ENCODE peak calls at places on chromosomes 12 and 14, in ten cellular contexts. Z, T, S, J, C, G, L, P, Q and M are unnamed samples.
A peak's percentile ranks its signal among the peaks of the same experiment; 100 is the strongest.

GRCh38 chr14:91997492-91997891 is 42.4 kb downstream of the TRIP11 start:
- DNase-seq in Z (no peak), T (no peak), S (no peak), J (peak; percentile 18), C (no peak), G (no peak), L (no peak), P (no peak), Q (no peak), M (no peak)

GRCh38 chr12:95836185-95836609 is 22.6 kb upstream of the SNRPF start:
- DNase-seq in Z (no peak), T (no peak), S (no peak), J (peak; percentile 76), C (peak; percentile 43), G (no peak), L (no peak), P (no peak), Q (no peak), M (no peak)

GRCh38 chr12:109910969-109911348 is 10.9 kb downstream of the TCHP start:
- DNase-seq in Z (no peak), T (peak; percentile 77), S (no peak), J (no peak), C (peak; percentile 81), G (no peak), L (no peak), P (peak; percentile 75), Q (no peak), M (peak; percentile 25)

GRCh38 chr12:32891956-32892355 is 4.6 kb downstream of the PKP2 start:
- DNase-seq in Z (no peak), T (peak; percentile 49), S (no peak), J (no peak), C (peak; percentile 43), G (no peak), L (no peak), P (no peak), Q (no peak), M (no peak)

GRCh38 chr12:74646831-74647230 is 109.2 kb downstream of the ATXN7L3B start:
- DNase-seq in Z (no peak), T (no peak), S (no peak), J (no peak), C (no peak), G (no peak), L (no peak), P (no peak), Q (no peak), M (no peak)

GRCh38 chr12:111037047-111037446 is 116.7 kb upstream of the MYL2 start:
- DNase-seq in Z (no peak), T (no peak), S (no peak), J (no peak), C (no peak), G (no peak), L (no peak), P (no peak), Q (no peak), M (no peak)

GRCh38 chr14:101289230-101289690 is 272.0 kb upstream of the DIO3 start:
- DNase-seq in Z (no peak), T (no peak), S (no peak), J (no peak), C (no peak), G (no peak), L (no peak), P (no peak), Q (no peak), M (no peak)

GRCh38 chr12:95548056-95548538 is 3.2 kb downstream of the USP44 start:
- DNase-seq in Z (peak; percentile 18), T (peak; percentile 84), S (peak; percentile 39), J (peak; percentile 17), C (no peak), G (no peak), L (peak; percentile 43), P (peak; percentile 83), Q (no peak), M (peak; percentile 30)

DNA sequence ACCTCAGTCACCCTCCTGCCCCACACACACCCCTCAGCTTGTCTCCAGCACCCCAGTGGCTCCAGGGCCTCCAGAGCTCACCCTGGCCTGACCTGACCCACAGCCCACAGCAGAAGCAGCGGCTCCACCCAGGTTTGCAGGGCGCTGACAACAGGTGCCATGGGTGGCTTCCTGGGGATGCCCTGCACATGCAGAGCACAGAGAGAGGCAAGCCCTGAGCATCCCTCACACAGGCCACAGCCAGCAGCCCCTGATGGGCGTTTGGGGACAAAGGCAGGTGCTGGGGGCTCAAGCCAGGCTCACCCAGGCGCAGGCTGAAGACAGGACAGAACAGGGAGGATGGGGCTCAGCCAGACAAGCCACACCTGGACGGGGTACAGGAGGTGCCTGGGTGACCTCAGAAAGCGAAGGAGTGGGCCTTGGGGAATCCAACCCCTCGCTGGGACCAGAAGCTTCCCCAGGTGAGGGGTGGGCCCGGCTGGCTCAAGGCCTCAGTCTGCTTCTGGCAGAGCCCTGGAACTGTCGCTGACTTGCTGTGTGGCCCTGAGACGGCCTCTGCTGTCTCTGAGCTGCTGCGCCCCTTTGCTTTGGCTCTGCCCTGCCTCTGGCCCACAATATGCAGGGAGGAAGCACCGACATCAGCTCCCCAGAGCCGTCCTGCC is 10.6 kb downstream of the ARL6IP4 start:
- DNase-seq in Z (no peak), T (no peak), S (no peak), J (no peak), C (no peak), G (no peak), L (peak; percentile 37), P (no peak), Q (no peak), M (no peak)
- TF ChIP-seq CTCF in Z (no peak), T (no peak), S (no peak), J (no peak), C (no peak), G (no peak), L (no peak), P (no peak), Q (no peak), M (no peak)

DNA sequence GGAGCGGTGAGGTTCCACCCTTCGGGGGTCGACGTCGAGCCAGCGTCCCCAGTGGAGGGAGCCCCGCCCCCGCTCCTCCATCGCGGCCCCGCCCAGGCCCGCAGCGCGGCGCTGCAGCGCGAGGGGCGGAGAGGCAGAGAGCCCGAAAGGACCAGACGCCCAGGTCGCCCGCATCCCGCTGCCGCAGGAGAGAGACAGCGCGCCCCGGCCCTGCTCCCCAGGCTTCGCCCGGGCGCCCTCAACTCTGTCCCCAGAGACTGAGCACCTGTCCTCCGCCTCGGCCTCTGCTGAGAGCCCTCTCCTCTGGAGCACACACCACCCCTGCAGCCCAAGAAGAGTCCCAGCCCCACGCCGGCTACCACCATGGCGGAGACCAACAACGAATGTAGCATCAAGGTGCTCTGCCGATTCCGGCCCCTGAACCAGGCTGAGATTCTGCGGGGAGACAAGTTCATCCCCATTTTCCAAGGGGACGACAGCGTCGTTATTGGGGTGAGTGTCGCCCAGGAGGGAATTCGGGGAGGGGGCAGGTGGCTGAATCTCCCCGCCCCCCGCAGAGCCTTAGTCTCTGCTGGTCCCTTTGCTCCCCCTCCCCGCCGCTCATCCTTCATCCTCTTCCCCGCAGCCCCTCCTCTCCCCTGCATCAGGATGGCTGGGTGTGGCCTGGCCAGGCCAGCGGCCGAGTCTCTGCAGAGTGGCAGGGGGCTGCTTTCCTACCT is at the start of gene KIF5A:
- DNase-seq in Z (no peak), T (peak; percentile 87), S (no peak), J (no peak), C (peak; percentile 69), G (no peak), L (peak; percentile 72), P (peak; percentile 90), Q (no peak), M (peak; percentile 57)
- TF ChIP-seq CTCF in Z (no peak), T (peak; percentile 23), S (no peak), J (no peak), C (no peak), G (no peak), L (no peak), P (no peak), Q (no peak), M (no peak)

DNA sequence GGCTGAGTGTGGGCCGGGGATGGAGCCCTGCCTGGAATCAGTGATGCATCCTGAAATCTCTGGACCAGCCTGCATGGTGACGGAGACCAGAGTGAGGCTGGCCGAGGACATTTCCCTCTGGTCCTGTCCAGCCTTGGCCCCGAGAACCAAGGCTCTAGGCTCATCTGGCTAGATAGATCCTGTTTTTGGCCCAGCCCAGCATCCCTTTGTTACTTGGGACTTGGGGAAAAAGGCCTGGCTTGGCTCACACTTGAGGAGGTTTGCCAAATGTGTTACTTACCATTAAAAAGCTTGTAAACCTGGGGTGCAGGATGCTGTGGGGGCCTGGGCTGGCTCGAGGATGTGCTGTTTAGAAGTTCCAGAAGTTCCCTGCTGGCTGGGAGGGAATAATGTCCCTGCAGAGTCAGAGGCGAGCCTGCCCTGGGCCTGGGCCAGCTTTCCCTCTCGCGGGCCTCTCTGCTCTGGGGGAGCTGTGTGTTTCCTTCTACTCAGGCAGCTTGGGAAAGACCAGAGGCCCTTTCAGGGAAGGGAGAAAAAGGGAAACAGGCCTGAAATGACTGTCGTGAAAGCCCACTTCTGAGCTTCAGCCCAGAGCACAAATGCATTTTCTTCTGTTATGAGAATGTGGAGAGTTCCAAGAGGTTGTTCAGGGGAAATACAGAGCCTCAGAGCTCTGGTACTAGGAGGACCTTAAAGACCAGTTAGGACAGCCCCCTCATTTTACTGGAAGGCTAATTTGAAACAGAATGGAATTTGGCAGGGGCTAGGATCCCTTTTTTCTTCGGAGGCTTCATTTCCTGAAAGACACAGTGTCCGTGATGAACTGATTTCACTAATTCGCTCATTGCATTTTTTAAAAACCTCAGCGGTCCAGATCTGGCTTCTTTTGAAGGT is 47.2 kb upstream of the CTDSP2 start:
- DNase-seq in Z (peak; percentile 93), T (peak; percentile 47), S (peak; percentile 86), J (peak; percentile 94), C (no peak), G (peak; percentile 95), L (no peak), P (no peak), Q (no peak), M (peak; percentile 33)
- TF ChIP-seq CTCF in Z (peak; percentile 63), T (no peak), S (no peak), J (no peak), C (no peak), G (no peak), L (no peak), P (no peak), Q (no peak), M (no peak)

GRCh38 chr12:70045036-70045435 is 198.2 kb upstream of the CNOT2 start:
- DNase-seq in Z (no peak), T (no peak), S (peak; percentile 14), J (no peak), C (no peak), G (no peak), L (no peak), P (no peak), Q (no peak), M (no peak)

GRCh38 chr12:70043490-70044138 is 199.6 kb upstream of the CNOT2 start:
- DNase-seq in Z (no peak), T (no peak), S (no peak), J (no peak), C (no peak), G (no peak), L (no peak), P (no peak), Q (no peak), M (no peak)

GRCh38 chr12:70045514-70045913 is 197.7 kb upstream of the CNOT2 start:
- DNase-seq in Z (no peak), T (no peak), S (no peak), J (no peak), C (no peak), G (no peak), L (no peak), P (no peak), Q (no peak), M (no peak)

GRCh38 chr12:70044170-70044569 is 199.1 kb upstream of the CNOT2 start:
- DNase-seq in Z (no peak), T (no peak), S (no peak), J (no peak), C (no peak), G (no peak), L (no peak), P (no peak), Q (no peak), M (no peak)

DNA sequence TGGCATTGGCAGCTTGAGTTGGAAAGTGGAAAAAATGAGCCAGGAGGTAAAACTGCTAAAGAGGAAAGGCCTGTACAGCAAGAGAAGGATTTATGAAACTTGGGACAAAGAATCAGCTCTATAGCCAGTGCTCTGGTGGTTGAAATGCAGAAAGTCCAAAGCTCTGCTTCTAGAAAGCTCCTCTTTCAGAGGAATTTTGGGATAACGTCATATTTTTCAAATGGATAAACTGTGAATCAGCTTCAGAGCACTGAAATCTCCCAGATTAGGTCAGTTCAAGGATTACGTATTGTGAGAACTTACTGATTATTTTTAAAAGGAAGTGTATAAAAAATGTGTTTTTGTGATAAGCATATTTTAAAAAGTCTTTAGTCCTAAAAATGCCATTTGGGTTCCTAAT is 203.1 kb upstream of the CNOT2 start:
- DNase-seq in Z (no peak), T (no peak), S (no peak), J (no peak), C (no peak), G (no peak), L (no peak), P (no peak), Q (no peak), M (no peak)
- TF ChIP-seq CTCF in Z (peak; percentile 26), T (no peak), S (no peak), J (no peak), C (no peak), G (no peak), L (no peak), P (no peak), Q (no peak), M (no peak)